ENCODE peak calls at places on chromosomes 11 and 22, in seven cellular contexts. One of them, this sample, is unnamed.

GRCh38 chr22:26168934-26169311 is 339 bp upstream of the SEZ6L start:
- DNase-seq in cardiac muscle cell: no peak
- DNase-seq in esophagus muscularis mucosa: no peak
- DNase-seq in H9: peak
- DNase-seq in astrocyte of the cerebellum: no peak
- DNase-seq in fibroblast of pulmonary artery: no peak
- DNase-seq in A549: no peak
- DNase-seq in this sample: no peak

GRCh38 chr22:44080936-44081853 is 57.1 kb downstream of the PARVB start:
- DNase-seq in cardiac muscle cell: peak
- DNase-seq in esophagus muscularis mucosa: peak
- DNase-seq in H9: peak
- DNase-seq in astrocyte of the cerebellum: peak
- DNase-seq in fibroblast of pulmonary artery: peak
- DNase-seq in A549: peak
- DNase-seq in this sample: peak

GRCh38 chr11:103714246-103714645 is 322.2 kb upstream of the DDI1 start:
- DNase-seq in cardiac muscle cell: no peak
- DNase-seq in esophagus muscularis mucosa: no peak
- DNase-seq in H9: no peak
- DNase-seq in astrocyte of the cerebellum: no peak
- DNase-seq in fibroblast of pulmonary artery: peak
- DNase-seq in A549: no peak
- DNase-seq in this sample: no peak

GRCh38 chr11:9568854-9569587 is 4.4 kb upstream of the WEE1 start:
- DNase-seq in cardiac muscle cell: peak
- DNase-seq in esophagus muscularis mucosa: no peak
- DNase-seq in H9: peak
- DNase-seq in astrocyte of the cerebellum: peak
- DNase-seq in fibroblast of pulmonary artery: peak
- DNase-seq in A549: peak
- DNase-seq in this sample: peak

GRCh38 chr11:133978816-133979215 is 22.0 kb upstream of the IGSF9B start:
- DNase-seq in cardiac muscle cell: no peak
- DNase-seq in esophagus muscularis mucosa: no peak
- DNase-seq in H9: no peak
- DNase-seq in astrocyte of the cerebellum: no peak
- DNase-seq in fibroblast of pulmonary artery: no peak
- DNase-seq in A549: no peak
- DNase-seq in this sample: no peak

GRCh38 chr11:71431271-71431670 is 16.9 kb downstream of the DHCR7 start:
- DNase-seq in cardiac muscle cell: no peak
- DNase-seq in esophagus muscularis mucosa: no peak
- DNase-seq in H9: no peak
- DNase-seq in astrocyte of the cerebellum: no peak
- DNase-seq in fibroblast of pulmonary artery: no peak
- DNase-seq in A549: no peak
- DNase-seq in this sample: no peak

GRCh38 chr22:46077669-46078099 is 72.6 kb upstream of the PPARA start:
- DNase-seq in cardiac muscle cell: no peak
- DNase-seq in esophagus muscularis mucosa: no peak
- DNase-seq in H9: no peak
- DNase-seq in astrocyte of the cerebellum: no peak
- DNase-seq in fibroblast of pulmonary artery: no peak
- DNase-seq in A549: no peak
- DNase-seq in this sample: no peak

GRCh38 chr22:19825016-19825339 is 29.7 kb downstream of the GNB1L start:
- DNase-seq in cardiac muscle cell: no peak
- DNase-seq in esophagus muscularis mucosa: no peak
- DNase-seq in H9: no peak
- DNase-seq in astrocyte of the cerebellum: no peak
- DNase-seq in fibroblast of pulmonary artery: no peak
- DNase-seq in A549: no peak
- DNase-seq in this sample: peak

GRCh38 chr11:63769719-63770443 is 1.3 kb upstream of the ZFTA start:
- DNase-seq in cardiac muscle cell: peak
- DNase-seq in esophagus muscularis mucosa: no peak
- DNase-seq in H9: peak
- DNase-seq in astrocyte of the cerebellum: no peak
- DNase-seq in fibroblast of pulmonary artery: no peak
- DNase-seq in A549: no peak
- DNase-seq in this sample: no peak

GRCh38 chr11:102384419-102385052 is 37.5 kb downstream of the BIRC2 start:
- DNase-seq in cardiac muscle cell: no peak
- DNase-seq in esophagus muscularis mucosa: no peak
- DNase-seq in H9: no peak
- DNase-seq in astrocyte of the cerebellum: no peak
- DNase-seq in fibroblast of pulmonary artery: no peak
- DNase-seq in A549: no peak
- DNase-seq in this sample: peak

GRCh38 chr22:23396362-23397007 is 183.6 kb downstream of the IGLL1 start:
- DNase-seq in cardiac muscle cell: no peak
- DNase-seq in esophagus muscularis mucosa: no peak
- DNase-seq in H9: no peak
- DNase-seq in astrocyte of the cerebellum: no peak
- DNase-seq in fibroblast of pulmonary artery: no peak
- DNase-seq in A549: no peak
- DNase-seq in this sample: no peak

GRCh38 chr11:126857860-126858808 is 142.4 kb downstream of the KIRREL3 start:
- DNase-seq in cardiac muscle cell: no peak
- DNase-seq in esophagus muscularis mucosa: no peak
- DNase-seq in H9: no peak
- DNase-seq in astrocyte of the cerebellum: peak
- DNase-seq in fibroblast of pulmonary artery: peak
- DNase-seq in A549: peak
- DNase-seq in this sample: peak

GRCh38 chr22:31124290-31124689 is 1.5 kb downstream of the INPP5J start:
- DNase-seq in cardiac muscle cell: no peak
- DNase-seq in esophagus muscularis mucosa: no peak
- DNase-seq in H9: no peak
- DNase-seq in astrocyte of the cerebellum: no peak
- DNase-seq in fibroblast of pulmonary artery: no peak
- DNase-seq in A549: no peak
- DNase-seq in this sample: no peak

GRCh38 chr11:62242021-62242420 is at the start of gene SCGB1D2:
- DNase-seq in cardiac muscle cell: no peak
- DNase-seq in esophagus muscularis mucosa: no peak
- DNase-seq in H9: peak
- DNase-seq in astrocyte of the cerebellum: no peak
- DNase-seq in fibroblast of pulmonary artery: no peak
- DNase-seq in A549: peak
- DNase-seq in this sample: no peak

GRCh38 chr11:100930185-100930778 is 199.3 kb downstream of the PGR start:
- DNase-seq in cardiac muscle cell: peak
- DNase-seq in esophagus muscularis mucosa: no peak
- DNase-seq in H9: no peak
- DNase-seq in astrocyte of the cerebellum: peak
- DNase-seq in fibroblast of pulmonary artery: peak
- DNase-seq in A549: peak
- DNase-seq in this sample: no peak

GRCh38 chr11:96137357-96137756 is 205.6 kb downstream of the MAML2 start:
- DNase-seq in cardiac muscle cell: no peak
- DNase-seq in esophagus muscularis mucosa: no peak
- DNase-seq in H9: no peak
- DNase-seq in astrocyte of the cerebellum: no peak
- DNase-seq in fibroblast of pulmonary artery: peak
- DNase-seq in A549: no peak
- DNase-seq in this sample: no peak

GRCh38 chr22:41504397-41504796 is 35.5 kb downstream of the ACO2 start:
- DNase-seq in cardiac muscle cell: no peak
- DNase-seq in esophagus muscularis mucosa: no peak
- DNase-seq in H9: no peak
- DNase-seq in astrocyte of the cerebellum: no peak
- DNase-seq in fibroblast of pulmonary artery: no peak
- DNase-seq in A549: no peak
- DNase-seq in this sample: no peak

GRCh38 chr11:44617671-44618461 is 52.4 kb downstream of the CD82 start:
- DNase-seq in cardiac muscle cell: no peak
- DNase-seq in esophagus muscularis mucosa: no peak
- DNase-seq in H9: no peak
- DNase-seq in astrocyte of the cerebellum: no peak
- DNase-seq in fibroblast of pulmonary artery: no peak
- DNase-seq in A549: no peak
- DNase-seq in this sample: no peak

GRCh38 chr11:23730307-23730998 is 766.4 kb upstream of the LUZP2 start:
- DNase-seq in cardiac muscle cell: no peak
- DNase-seq in esophagus muscularis mucosa: no peak
- DNase-seq in H9: peak
- DNase-seq in astrocyte of the cerebellum: no peak
- DNase-seq in fibroblast of pulmonary artery: no peak
- DNase-seq in A549: no peak
- DNase-seq in this sample: no peak

GRCh38 chr11:69854719-69855118 is 35.5 kb upstream of the FGF3 start:
- DNase-seq in cardiac muscle cell: no peak
- DNase-seq in esophagus muscularis mucosa: no peak
- DNase-seq in H9: no peak
- DNase-seq in astrocyte of the cerebellum: no peak
- DNase-seq in fibroblast of pulmonary artery: peak
- DNase-seq in A549: peak
- DNase-seq in this sample: no peak

GRCh38 chr11:125233736-125234275 is 69.3 kb downstream of the PKNOX2 start:
- DNase-seq in cardiac muscle cell: no peak
- DNase-seq in esophagus muscularis mucosa: no peak
- DNase-seq in H9: no peak
- DNase-seq in astrocyte of the cerebellum: no peak
- DNase-seq in fibroblast of pulmonary artery: no peak
- DNase-seq in A549: no peak
- DNase-seq in this sample: no peak
- TF ChIP-seq CTCF in cardiac muscle cell: no peak
- TF ChIP-seq CTCF in esophagus muscularis mucosa: no peak
- TF ChIP-seq CTCF in H9: peak
- TF ChIP-seq CTCF in astrocyte of the cerebellum: no peak
- TF ChIP-seq CTCF in fibroblast of pulmonary artery: no peak
- TF ChIP-seq CTCF in A549: no peak
- TF ChIP-seq CTCF in this sample: no peak

GRCh38 chr11:67628710-67629385 is 889 bp downstream of the NUDT8 start:
- DNase-seq in cardiac muscle cell: no peak
- DNase-seq in esophagus muscularis mucosa: no peak
- DNase-seq in H9: no peak
- DNase-seq in astrocyte of the cerebellum: no peak
- DNase-seq in fibroblast of pulmonary artery: no peak
- DNase-seq in A549: no peak
- DNase-seq in this sample: no peak
- TF ChIP-seq CTCF in cardiac muscle cell: no peak
- TF ChIP-seq CTCF in esophagus muscularis mucosa: no peak
- TF ChIP-seq CTCF in H9: no peak
- TF ChIP-seq CTCF in astrocyte of the cerebellum: peak
- TF ChIP-seq CTCF in fibroblast of pulmonary artery: no peak
- TF ChIP-seq CTCF in A549: no peak
- TF ChIP-seq CTCF in this sample: no peak

GRCh38 chr22:40416636-40417035 is 46.2 kb downstream of the SGSM3 start:
- DNase-seq in cardiac muscle cell: no peak
- DNase-seq in esophagus muscularis mucosa: no peak
- DNase-seq in H9: no peak
- DNase-seq in astrocyte of the cerebellum: no peak
- DNase-seq in fibroblast of pulmonary artery: no peak
- DNase-seq in A549: no peak
- DNase-seq in this sample: no peak
- TF ChIP-seq CTCF in cardiac muscle cell: no peak
- TF ChIP-seq CTCF in esophagus muscularis mucosa: no peak
- TF ChIP-seq CTCF in H9: no peak
- TF ChIP-seq CTCF in astrocyte of the cerebellum: no peak
- TF ChIP-seq CTCF in fibroblast of pulmonary artery: no peak
- TF ChIP-seq CTCF in A549: no peak
- TF ChIP-seq CTCF in this sample: no peak

DNA sequence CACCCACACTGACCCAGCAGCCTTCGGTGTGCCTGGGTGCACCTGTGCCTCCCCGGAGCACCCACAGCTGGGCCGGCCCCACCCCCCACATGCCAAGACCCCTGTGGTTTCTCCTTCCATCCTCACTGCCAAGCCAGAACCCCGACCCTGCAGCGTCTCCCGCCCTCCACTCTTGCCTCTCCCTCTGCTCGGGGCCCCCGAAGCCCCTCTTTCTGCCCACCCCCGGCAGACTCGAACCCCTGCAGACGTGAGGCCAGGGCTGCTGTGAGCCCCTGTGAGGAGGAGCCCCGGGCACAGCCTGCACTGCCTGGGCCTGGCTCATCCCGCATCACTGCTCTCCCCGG is 521.1 kb downstream of the BRD1 start:
- DNase-seq in cardiac muscle cell: no peak
- DNase-seq in esophagus muscularis mucosa: no peak
- DNase-seq in H9: peak
- DNase-seq in astrocyte of the cerebellum: no peak
- DNase-seq in fibroblast of pulmonary artery: no peak
- DNase-seq in A549: no peak
- DNase-seq in this sample: no peak
- TF ChIP-seq CTCF in cardiac muscle cell: no peak
- TF ChIP-seq CTCF in esophagus muscularis mucosa: no peak
- TF ChIP-seq CTCF in H9: no peak
- TF ChIP-seq CTCF in astrocyte of the cerebellum: no peak
- TF ChIP-seq CTCF in fibroblast of pulmonary artery: no peak
- TF ChIP-seq CTCF in A549: no peak
- TF ChIP-seq CTCF in this sample: no peak